ENCODE peak calls at places on chromosomes 2 and 18, in nine cellular contexts. E is immature natural killer cell; W is ELR; D is stimulated activated CD4-positive, alpha-beta T cell treated with anti-CD3 and anti-CD28 coated beads, Interleukin-4, amount 100 ng/mL, for 48 hours; J is activated CD4-positive, alpha-beta T cell treated with anti-CD3 and anti-CD28 coated beads, Interleukin-2, amount 10 ng/mL, durations not matched to agents 7 days and 5 days; M is activated CD4-positive, alpha-beta memory T cell treated with anti-CD3 and anti-CD28 coated beads, Interleukin-2, amount 10 ng/mL, durations not matched to agents 7 days and 5 days; B is NCI-H526 treated with DMSO at 0.1 percent for 48 hours; A is activated T-cell treated with anti-CD3 and anti-CD28 coated beads, Interleukin-2, amount 50 U/mL, for 4 hours; U is occipital lobe. P is an unnamed sample.

GRCh38 chr2:74032909-74033261 is 48.2 kb downstream of the TET3 start:
- DNase-seq in E (no peak), W (no peak), D (no peak), J (no peak), M (no peak), B (no peak), A (no peak), U (no peak), P (no peak)

GRCh38 chr2:160472839-160473251 is 20.8 kb downstream of the RBMS1 start:
- DNase-seq in E (no peak), W (peak; percentile 68), D (no peak), J (no peak), M (no peak), B (no peak), A (no peak), U (no peak), P (peak; percentile 30)

GRCh38 chr2:192265751-192266150 is 71.0 kb upstream of the TMEFF2 start:
- DNase-seq in E (no peak), W (no peak), D (no peak), J (no peak), M (no peak), B (no peak), A (no peak), U (no peak), P (no peak)

GRCh38 chr2:216474925-216475670 is 23.5 kb upstream of the RPL37A start:
- DNase-seq in E (no peak), W (no peak), D (no peak), J (peak; percentile 46), M (peak; percentile 25), B (no peak), A (no peak), U (no peak), P (no peak)

GRCh38 chr18:12911025-12911927 is 27.2 kb upstream of the PTPN2 start:
- DNase-seq in E (peak; percentile 80), W (no peak), D (peak; percentile 40), J (peak; percentile 41), M (peak; percentile 56), B (no peak), A (peak; percentile 42), U (no peak), P (no peak)

GRCh38 chr2:100886054-100886453 is 66.1 kb downstream of the NPAS2 start:
- DNase-seq in E (no peak), W (no peak), D (no peak), J (no peak), M (no peak), B (peak; percentile 64), A (no peak), U (no peak), P (no peak)

GRCh38 chr2:184780944-184781343 is 182.6 kb downstream of the ZNF804A start:
- DNase-seq in E (no peak), W (peak; percentile 43), D (no peak), J (no peak), M (no peak), B (no peak), A (no peak), U (no peak), P (no peak)

GRCh38 chr2:23491622-23492336 is 106.8 kb downstream of the KLHL29 start:
- DNase-seq in E (no peak), W (no peak), D (no peak), J (no peak), M (no peak), B (no peak), A (no peak), U (no peak), P (no peak)

GRCh38 chr2:68279691-68280090 is 27.4 kb upstream of the PPP3R1 start:
- DNase-seq in E (no peak), W (no peak), D (no peak), J (no peak), M (no peak), B (peak; percentile 38), A (no peak), U (no peak), P (no peak)

GRCh38 chr2:119106301-119106897 is 52.2 kb downstream of the C1QL2 start:
- DNase-seq in E (peak; percentile 5), W (peak; percentile 45), D (peak; percentile 11), J (peak; percentile 56), M (peak; percentile 42), B (no peak), A (no peak), U (no peak), P (peak; percentile 18)

GRCh38 chr2:75643980-75644379 is 2.6 kb upstream of the MRPL19 start:
- DNase-seq in E (no peak), W (no peak), D (no peak), J (no peak), M (no peak), B (no peak), A (no peak), U (no peak), P (no peak)

GRCh38 chr18:6950641-6951040 is 167.0 kb downstream of the LAMA1 start:
- DNase-seq in E (no peak), W (no peak), D (no peak), J (no peak), M (no peak), B (no peak), A (no peak), U (no peak), P (no peak)

GRCh38 chr2:200618590-200619021 is 32.8 kb downstream of the AOX1 start:
- DNase-seq in E (no peak), W (peak; percentile 10), D (no peak), J (no peak), M (no peak), B (no peak), A (no peak), U (no peak), P (peak; percentile 20)

GRCh38 chr2:197028230-197028629 is 101.7 kb upstream of the PGAP1 start:
- DNase-seq in E (no peak), W (peak; percentile 96), D (no peak), J (no peak), M (no peak), B (no peak), A (no peak), U (no peak), P (peak; percentile 62)

P was measured in AG08396.